ENCODE peak calls at places on chromosomes 3 and 15, in four cellular contexts. D is IMR-90, M is K562, U is HepG2. X is an unnamed sample.
A peak's percentile ranks its signal among the peaks of the same experiment; 100 is the strongest.

GRCh38 chr3:103295974-103296570 is 861.3 kb downstream of the ZPLD1 start:
- DNase-seq in D (peak; percentile 33), M (no peak), U (peak; percentile 5), X (no peak)

GRCh38 chr3:10273697-10274305 is 18.9 kb downstream of the GHRL start:
- DNase-seq in D (peak; percentile 48), M (no peak), U (no peak), X (no peak)

GRCh38 chr3:147359177-147360062 is 46.9 kb downstream of the ZIC4 start:
- DNase-seq in D (no peak), M (no peak), U (no peak), X (no peak)

GRCh38 chr3:18394384-18394995 is 30.6 kb downstream of the SATB1 start:
- DNase-seq in D (no peak), M (no peak), U (no peak), X (no peak)

GRCh38 chr15:32034106-32034505 is 3.8 kb downstream of the CHRNA7 start:
- DNase-seq in D (no peak), M (no peak), U (no peak), X (no peak)

GRCh38 chr3:34668915-34669314 is 870.5 kb downstream of the PDCD6IP start:
- DNase-seq in D (no peak), M (no peak), U (no peak), X (no peak)

GRCh38 chr3:124117486-124117885 is 125.6 kb upstream of the ROPN1 start:
- DNase-seq in D (peak; percentile 82), M (no peak), U (no peak), X (no peak)

GRCh38 chr3:66439666-66440344 is 61.0 kb downstream of the LRIG1 start:
- DNase-seq in D (no peak), M (no peak), U (no peak), X (no peak)

GRCh38 chr15:82942691-82943090 is 9.8 kb downstream of the HOMER2 start:
- DNase-seq in D (no peak), M (no peak), U (peak; percentile 16), X (peak; percentile 33)

GRCh38 chr3:152899306-152899705 is 64.4 kb downstream of the P2RY1 start:
- DNase-seq in D (no peak), M (no peak), U (no peak), X (no peak)

GRCh38 chr3:177195242-177195940 is 1.9 kb downstream of the TBL1XR1 start:
- DNase-seq in D (no peak), M (no peak), U (no peak), X (no peak)

GRCh38 chr3:197700095-197700494 is 36.6 kb downstream of the RUBCN start:
- DNase-seq in D (peak; percentile 76), M (no peak), U (no peak), X (no peak)

GRCh38 chr3:151789853-151790463 is 24.0 kb upstream of the AADAC start:
- DNase-seq in D (no peak), M (no peak), U (peak; percentile 4), X (no peak)

GRCh38 chr3:46906471-46907058 is 29.0 kb downstream of the PTH1R start:
- DNase-seq in D (no peak), M (no peak), U (no peak), X (no peak)

GRCh38 chr3:38763569-38763968 is 52.4 kb downstream of the SCN10A start:
- DNase-seq in D (no peak), M (no peak), U (no peak), X (no peak)

GRCh38 chr3:131231710-131232348 is 149.7 kb upstream of the NUDT16 start:
- DNase-seq in D (no peak), M (no peak), U (peak; percentile 2), X (peak; percentile 4)

GRCh38 chr3:33942483-33943150 is 144.2 kb downstream of the PDCD6IP start:
- DNase-seq in D (peak; percentile 45), M (peak; percentile 35), U (no peak), X (no peak)

GRCh38 chr15:74158855-74159650 is 14.5 kb upstream of the ISLR start:
- DNase-seq in D (no peak), M (no peak), U (no peak), X (no peak)

GRCh38 chr3:59334585-59334984 is 284.8 kb upstream of the CFAP20DC start:
- DNase-seq in D (peak; percentile 35), M (no peak), U (no peak), X (no peak)

GRCh38 chr15:62868507-62868906 is 174.0 kb upstream of the TPM1 start:
- DNase-seq in D (no peak), M (no peak), U (no peak), X (no peak)

GRCh38 chr15:72782274-72782992 is 1.1 kb downstream of the ADPGK start:
- DNase-seq in D (no peak), M (no peak), U (no peak), X (no peak)

GRCh38 chr3:36444909-36445308 is 64.6 kb downstream of the STAC start:
- DNase-seq in D (no peak), M (no peak), U (no peak), X (no peak)

GRCh38 chr15:98562361-98562791 is 86.0 kb upstream of the IGF1R start:
- DNase-seq in D (no peak), M (no peak), U (no peak), X (no peak)

GRCh38 chr3:186287723-186288122 is 74.3 kb downstream of the DGKG start:
- DNase-seq in D (peak; percentile 85), M (no peak), U (no peak), X (no peak)

GRCh38 chr15:80818996-80819395 is 39.8 kb downstream of the CEMIP start:
- DNase-seq in D (no peak), M (no peak), U (no peak), X (no peak)

GRCh38 chr3:41711656-41712055 is 250.2 kb downstream of the ULK4 start:
- DNase-seq in D (peak; percentile 42), M (no peak), U (no peak), X (no peak)

GRCh38 chr15:80849308-80849707 is 70.1 kb downstream of the CEMIP start:
- DNase-seq in D (peak; percentile 93), M (no peak), U (no peak), X (peak; percentile 55)

GRCh38 chr15:74365619-74366445 is 1.6 kb downstream of the CYP11A1 start:
- DNase-seq in D (peak; percentile 41), M (no peak), U (peak; percentile 25), X (no peak)

GRCh38 chr3:125073506-125073905 is 17.7 kb upstream of the HEG1 start:
- DNase-seq in D (no peak), M (no peak), U (no peak), X (no peak)

GRCh38 chr3:191795196-191795595 is 334.2 kb downstream of the PYDC2 start:
- DNase-seq in D (no peak), M (no peak), U (no peak), X (no peak)

GRCh38 chr3:171753665-171754408 is 56.4 kb downstream of the PLD1 start:
- DNase-seq in D (peak; percentile 86), M (no peak), U (no peak), X (no peak)

GRCh38 chr3:190701096-190701532 is 161.4 kb downstream of the GMNC start:
- DNase-seq in D (peak; percentile 44), M (no peak), U (peak; percentile 91), X (peak; percentile 79)

GRCh38 chr15:35858707-35859106 is 312.7 kb upstream of the DPH6 start:
- DNase-seq in D (peak; percentile 5), M (no peak), U (no peak), X (no peak)

GRCh38 chr3:139676634-139677197 is 1.1 kb downstream of the NMNAT3 start:
- DNase-seq in D (no peak), M (no peak), U (no peak), X (no peak)

GRCh38 chr3:129228891-129229585 is 20.4 kb upstream of the COPG1 start:
- DNase-seq in D (peak; percentile 88), M (peak; percentile 29), U (peak; percentile 77), X (no peak)

GRCh38 chr3:78941587-78941986 is 826.2 kb downstream of the ROBO1 start:
- DNase-seq in D (peak; percentile 96), M (no peak), U (no peak), X (peak; percentile 21)

GRCh38 chr3:50345586-50345985 is at the start of gene ZMYND10:
- DNase-seq in D (peak; percentile 28), M (peak; percentile 67), U (no peak), X (peak; percentile 58)

DNA sequence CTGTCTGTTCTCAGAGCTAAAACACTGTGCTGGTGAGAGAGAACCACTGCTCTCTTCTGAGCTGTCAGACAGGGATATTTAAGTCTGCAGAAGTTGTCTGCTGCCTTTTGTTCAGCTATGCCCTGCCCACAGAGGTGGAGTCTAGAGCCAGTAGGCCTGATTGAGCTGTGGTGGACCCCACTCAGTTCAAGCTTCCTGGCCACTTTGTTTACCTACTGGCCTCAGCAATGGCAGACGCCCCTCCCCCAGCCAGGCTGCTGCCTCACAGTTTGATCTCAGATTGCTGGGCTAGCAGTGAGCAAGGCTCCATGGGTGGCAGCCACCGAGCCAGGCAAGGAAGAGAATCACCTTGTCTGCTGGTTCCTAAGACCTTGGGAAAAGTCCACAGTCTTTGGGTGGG is 21.0 kb upstream of the CACNA1D start:
- DNase-seq in D (no peak), M (no peak), U (peak; percentile 54), X (no peak)
- TF ChIP-seq MAZ in D (no peak), M (no peak), U (no peak), X (no peak)

GRCh38 chr3:128226794-128227399 is 73.6 kb downstream of the EEFSEC start:
- DNase-seq in D (peak; percentile 7), M (peak; percentile 80), U (peak; percentile 31), X (peak; percentile 51)

GRCh38 chr3:128229077-128229837 is 76.0 kb downstream of the EEFSEC start:
- DNase-seq in D (no peak), M (no peak), U (no peak), X (no peak)

GRCh38 chr3:128227507-128227906 is 74.2 kb downstream of the EEFSEC start:
- DNase-seq in D (no peak), M (no peak), U (no peak), X (no peak)

GRCh38 chr3:128228366-128228910 is 75.2 kb downstream of the EEFSEC start:
- DNase-seq in D (no peak), M (no peak), U (no peak), X (no peak)

GRCh38 chr3:128226186-128226725 is 73.0 kb downstream of the EEFSEC start:
- DNase-seq in D (no peak), M (no peak), U (no peak), X (no peak)
- TF ChIP-seq MAZ in D (no peak), M (no peak), U (no peak), X (no peak)

GRCh38 chr15:68517285-68517711 is 61.5 kb upstream of the CORO2B start:
- DNase-seq in D (no peak), M (no peak), U (no peak), X (peak; percentile 24)
- TF ChIP-seq MAZ in D (no peak), M (no peak), U (no peak), X (no peak)

GRCh38 chr15:71397377-71397776 is 282.1 kb downstream of the THSD4 start:
- DNase-seq in D (peak; percentile 36), M (no peak), U (no peak), X (no peak)
- TF ChIP-seq MAZ in D (no peak), M (no peak), U (no peak), X (no peak)

GRCh38 chr15:41928637-41929620 is 35.1 kb upstream of the SPTBN5 start:
- DNase-seq in D (no peak), M (no peak), U (no peak), X (no peak)
- TF ChIP-seq MAZ in D (no peak), M (no peak), U (no peak), X (no peak)

X was measured in A549.